ENCODE peak calls at places on chromosomes 12 and 14, in five cellular contexts. One of them, this sample, is unnamed.

GRCh38 chr12:93429852-93430251 is 11.9 kb downstream of the UBE2N start:
- DNase-seq in left cardiac atrium: no peak
- DNase-seq in AG09319: no peak
- DNase-seq in central memory CD8-positive, alpha-beta T cell: no peak
- DNase-seq in activated CD8-positive, alpha-beta memory T cell treated with anti-CD3 and anti-CD28 coated beads for 24 hours: no peak
- DNase-seq in this sample: no peak

GRCh38 chr12:80015660-80016059 is 80.8 kb upstream of the PPP1R12A start:
- DNase-seq in central memory CD8-positive, alpha-beta T cell: no peak
- DNase-seq in left cardiac atrium: no peak
- DNase-seq in AG09319: no peak
- DNase-seq in activated CD8-positive, alpha-beta memory T cell treated with anti-CD3 and anti-CD28 coated beads for 24 hours: no peak
- DNase-seq in this sample: no peak

GRCh38 chr14:56119221-56119967 is 1.2 kb downstream of the PELI2 start:
- DNase-seq in activated CD8-positive, alpha-beta memory T cell treated with anti-CD3 and anti-CD28 coated beads for 24 hours: peak
- DNase-seq in central memory CD8-positive, alpha-beta T cell: no peak
- DNase-seq in AG09319: no peak
- DNase-seq in left cardiac atrium: peak
- DNase-seq in this sample: peak

GRCh38 chr14:99425272-99425681 is 55.4 kb downstream of the SETD3 start:
- DNase-seq in AG09319: no peak
- DNase-seq in central memory CD8-positive, alpha-beta T cell: no peak
- DNase-seq in activated CD8-positive, alpha-beta memory T cell treated with anti-CD3 and anti-CD28 coated beads for 24 hours: no peak
- DNase-seq in left cardiac atrium: no peak
- DNase-seq in this sample: no peak

GRCh38 chr14:89543420-89543790 is 126.4 kb upstream of the FOXN3 start:
- DNase-seq in left cardiac atrium: no peak
- DNase-seq in activated CD8-positive, alpha-beta memory T cell treated with anti-CD3 and anti-CD28 coated beads for 24 hours: no peak
- DNase-seq in central memory CD8-positive, alpha-beta T cell: no peak
- DNase-seq in AG09319: no peak
- DNase-seq in this sample: no peak

GRCh38 chr12:26782372-26783132 is 50.4 kb downstream of the ITPR2 start:
- DNase-seq in left cardiac atrium: no peak
- DNase-seq in AG09319: no peak
- DNase-seq in central memory CD8-positive, alpha-beta T cell: no peak
- DNase-seq in activated CD8-positive, alpha-beta memory T cell treated with anti-CD3 and anti-CD28 coated beads for 24 hours: no peak
- DNase-seq in this sample: no peak

GRCh38 chr14:106294324-106294723 is 767.9 kb downstream of the TMEM121 start:
- DNase-seq in central memory CD8-positive, alpha-beta T cell: no peak
- DNase-seq in left cardiac atrium: no peak
- DNase-seq in AG09319: no peak
- DNase-seq in activated CD8-positive, alpha-beta memory T cell treated with anti-CD3 and anti-CD28 coated beads for 24 hours: no peak
- DNase-seq in this sample: no peak

GRCh38 chr12:59708484-59708883 is 112.7 kb downstream of the SLC16A7 start:
- DNase-seq in left cardiac atrium: no peak
- DNase-seq in activated CD8-positive, alpha-beta memory T cell treated with anti-CD3 and anti-CD28 coated beads for 24 hours: no peak
- DNase-seq in AG09319: no peak
- DNase-seq in central memory CD8-positive, alpha-beta T cell: no peak
- DNase-seq in this sample: no peak

GRCh38 chr12:67111182-67111581 is 158.0 kb upstream of the CAND1 start:
- DNase-seq in left cardiac atrium: no peak
- DNase-seq in central memory CD8-positive, alpha-beta T cell: no peak
- DNase-seq in activated CD8-positive, alpha-beta memory T cell treated with anti-CD3 and anti-CD28 coated beads for 24 hours: no peak
- DNase-seq in AG09319: no peak
- DNase-seq in this sample: no peak

GRCh38 chr12:57238854-57239554 is 9.5 kb downstream of the SHMT2 start:
- DNase-seq in central memory CD8-positive, alpha-beta T cell: peak
- DNase-seq in activated CD8-positive, alpha-beta memory T cell treated with anti-CD3 and anti-CD28 coated beads for 24 hours: peak
- DNase-seq in AG09319: peak
- DNase-seq in left cardiac atrium: peak
- DNase-seq in this sample: peak

GRCh38 chr14:68955164-68955921 is 23.8 kb downstream of the ACTN1 start:
- DNase-seq in activated CD8-positive, alpha-beta memory T cell treated with anti-CD3 and anti-CD28 coated beads for 24 hours: no peak
- DNase-seq in central memory CD8-positive, alpha-beta T cell: no peak
- DNase-seq in left cardiac atrium: no peak
- DNase-seq in AG09319: no peak
- DNase-seq in this sample: no peak

GRCh38 chr12:68435816-68436215 is 103.7 kb upstream of the MDM1 start:
- DNase-seq in activated CD8-positive, alpha-beta memory T cell treated with anti-CD3 and anti-CD28 coated beads for 24 hours: no peak
- DNase-seq in left cardiac atrium: no peak
- DNase-seq in AG09319: no peak
- DNase-seq in central memory CD8-positive, alpha-beta T cell: no peak
- DNase-seq in this sample: no peak

GRCh38 chr12:6786416-6787094 is 2.8 kb upstream of the CD4 start:
- DNase-seq in central memory CD8-positive, alpha-beta T cell: no peak
- DNase-seq in AG09319: no peak
- DNase-seq in activated CD8-positive, alpha-beta memory T cell treated with anti-CD3 and anti-CD28 coated beads for 24 hours: no peak
- DNase-seq in left cardiac atrium: no peak
- DNase-seq in this sample: no peak

GRCh38 chr12:77152623-77153193 is 87.3 kb upstream of the E2F7 start:
- DNase-seq in central memory CD8-positive, alpha-beta T cell: no peak
- DNase-seq in activated CD8-positive, alpha-beta memory T cell treated with anti-CD3 and anti-CD28 coated beads for 24 hours: no peak
- DNase-seq in AG09319: peak
- DNase-seq in left cardiac atrium: no peak
- DNase-seq in this sample: no peak

GRCh38 chr12:3753549-3754284 is 808 bp upstream of the CRACR2A start:
- DNase-seq in central memory CD8-positive, alpha-beta T cell: no peak
- DNase-seq in activated CD8-positive, alpha-beta memory T cell treated with anti-CD3 and anti-CD28 coated beads for 24 hours: peak
- DNase-seq in left cardiac atrium: peak
- DNase-seq in AG09319: no peak
- DNase-seq in this sample: no peak